ENCODE peak calls at places on chromosomes 13 and 19, in seven cellular contexts. One of them, this sample, is unnamed.

GRCh38 chr13:72808917-72809500 is 27.1 kb downstream of the PIBF1 start:
- DNase-seq in M059J: peak
- DNase-seq in PC-3: peak
- DNase-seq in C1 segment of cervical spinal cord: no peak
- DNase-seq in BJ: no peak
- DNase-seq in activated gamma-delta T cell treated with anti-CD3 and anti-CD28 coated beads, Interleukin-2, amount 50 U/mL, for 16 hours: no peak
- DNase-seq in COR-L47: peak
- DNase-seq in this sample: peak

GRCh38 chr19:55437410-55437809 is 5.7 kb downstream of the SHISA7 start:
- DNase-seq in C1 segment of cervical spinal cord: no peak
- DNase-seq in M059J: peak
- DNase-seq in BJ: no peak
- DNase-seq in activated gamma-delta T cell treated with anti-CD3 and anti-CD28 coated beads, Interleukin-2, amount 50 U/mL, for 16 hours: no peak
- DNase-seq in PC-3: peak
- DNase-seq in COR-L47: no peak
- DNase-seq in this sample: peak

GRCh38 chr19:3108775-3109174 is 14.6 kb downstream of the GNA11 start:
- DNase-seq in BJ: no peak
- DNase-seq in C1 segment of cervical spinal cord: no peak
- DNase-seq in PC-3: peak
- DNase-seq in activated gamma-delta T cell treated with anti-CD3 and anti-CD28 coated beads, Interleukin-2, amount 50 U/mL, for 16 hours: peak
- DNase-seq in M059J: peak
- DNase-seq in COR-L47: peak
- DNase-seq in this sample: peak

GRCh38 chr13:85314686-85315085 is 484.5 kb downstream of the SLITRK6 start:
- DNase-seq in BJ: no peak
- DNase-seq in activated gamma-delta T cell treated with anti-CD3 and anti-CD28 coated beads, Interleukin-2, amount 50 U/mL, for 16 hours: no peak
- DNase-seq in C1 segment of cervical spinal cord: no peak
- DNase-seq in M059J: peak
- DNase-seq in COR-L47: no peak
- DNase-seq in PC-3: no peak
- DNase-seq in this sample: no peak

GRCh38 chr13:51034906-51035305 is 76.2 kb downstream of the C13orf42 start:
- DNase-seq in C1 segment of cervical spinal cord: no peak
- DNase-seq in M059J: peak
- DNase-seq in PC-3: peak
- DNase-seq in activated gamma-delta T cell treated with anti-CD3 and anti-CD28 coated beads, Interleukin-2, amount 50 U/mL, for 16 hours: no peak
- DNase-seq in COR-L47: no peak
- DNase-seq in BJ: no peak
- DNase-seq in this sample: peak

GRCh38 chr19:43731854-43732253 is 16.0 kb downstream of the IRGC start:
- DNase-seq in C1 segment of cervical spinal cord: no peak
- DNase-seq in M059J: no peak
- DNase-seq in PC-3: no peak
- DNase-seq in BJ: no peak
- DNase-seq in COR-L47: no peak
- DNase-seq in activated gamma-delta T cell treated with anti-CD3 and anti-CD28 coated beads, Interleukin-2, amount 50 U/mL, for 16 hours: no peak
- DNase-seq in this sample: no peak

GRCh38 chr13:92535222-92536006 is 691.2 kb upstream of the GPC6 start:
- DNase-seq in COR-L47: no peak
- DNase-seq in C1 segment of cervical spinal cord: no peak
- DNase-seq in PC-3: no peak
- DNase-seq in BJ: no peak
- DNase-seq in M059J: no peak
- DNase-seq in activated gamma-delta T cell treated with anti-CD3 and anti-CD28 coated beads, Interleukin-2, amount 50 U/mL, for 16 hours: no peak
- DNase-seq in this sample: no peak

GRCh38 chr13:114129649-114130062 is 2.8 kb downstream of the RASA3 start:
- DNase-seq in C1 segment of cervical spinal cord: no peak
- DNase-seq in BJ: no peak
- DNase-seq in PC-3: no peak
- DNase-seq in COR-L47: no peak
- DNase-seq in M059J: no peak
- DNase-seq in activated gamma-delta T cell treated with anti-CD3 and anti-CD28 coated beads, Interleukin-2, amount 50 U/mL, for 16 hours: no peak
- DNase-seq in this sample: no peak

GRCh38 chr19:2733930-2734588 is 5.8 kb downstream of the SLC39A3 start:
- DNase-seq in C1 segment of cervical spinal cord: no peak
- DNase-seq in BJ: no peak
- DNase-seq in activated gamma-delta T cell treated with anti-CD3 and anti-CD28 coated beads, Interleukin-2, amount 50 U/mL, for 16 hours: no peak
- DNase-seq in M059J: no peak
- DNase-seq in COR-L47: no peak
- DNase-seq in PC-3: no peak
- DNase-seq in this sample: no peak

GRCh38 chr13:26601669-26602068 is 44.2 kb downstream of the WASF3 start:
- DNase-seq in C1 segment of cervical spinal cord: no peak
- DNase-seq in COR-L47: peak
- DNase-seq in activated gamma-delta T cell treated with anti-CD3 and anti-CD28 coated beads, Interleukin-2, amount 50 U/mL, for 16 hours: no peak
- DNase-seq in M059J: peak
- DNase-seq in PC-3: peak
- DNase-seq in BJ: no peak
- DNase-seq in this sample: no peak

GRCh38 chr13:35716644-35717170 is 240.2 kb upstream of the MAB21L1 start:
- DNase-seq in activated gamma-delta T cell treated with anti-CD3 and anti-CD28 coated beads, Interleukin-2, amount 50 U/mL, for 16 hours: no peak
- DNase-seq in BJ: no peak
- DNase-seq in C1 segment of cervical spinal cord: no peak
- DNase-seq in COR-L47: no peak
- DNase-seq in M059J: no peak
- DNase-seq in PC-3: no peak
- DNase-seq in this sample: no peak

GRCh38 chr19:48444933-48445194 is 919 bp upstream of the GRWD1 start:
- DNase-seq in COR-L47: no peak
- DNase-seq in BJ: no peak
- DNase-seq in activated gamma-delta T cell treated with anti-CD3 and anti-CD28 coated beads, Interleukin-2, amount 50 U/mL, for 16 hours: no peak
- DNase-seq in PC-3: no peak
- DNase-seq in C1 segment of cervical spinal cord: no peak
- DNase-seq in M059J: peak
- DNase-seq in this sample: no peak

GRCh38 chr13:107847406-107847805 is 367.9 kb downstream of the LIG4 start:
- DNase-seq in M059J: no peak
- DNase-seq in BJ: no peak
- DNase-seq in PC-3: no peak
- DNase-seq in activated gamma-delta T cell treated with anti-CD3 and anti-CD28 coated beads, Interleukin-2, amount 50 U/mL, for 16 hours: no peak
- DNase-seq in COR-L47: no peak
- DNase-seq in C1 segment of cervical spinal cord: no peak
- DNase-seq in this sample: peak

GRCh38 chr13:22735381-22735995 is 445.3 kb upstream of the SGCG start:
- DNase-seq in M059J: no peak
- DNase-seq in PC-3: no peak
- DNase-seq in BJ: no peak
- DNase-seq in C1 segment of cervical spinal cord: no peak
- DNase-seq in activated gamma-delta T cell treated with anti-CD3 and anti-CD28 coated beads, Interleukin-2, amount 50 U/mL, for 16 hours: no peak
- DNase-seq in COR-L47: no peak
- DNase-seq in this sample: no peak

GRCh38 chr13:95354680-95355487 is 53.6 kb upstream of the ABCC4 start:
- DNase-seq in COR-L47: no peak
- DNase-seq in C1 segment of cervical spinal cord: no peak
- DNase-seq in PC-3: no peak
- DNase-seq in activated gamma-delta T cell treated with anti-CD3 and anti-CD28 coated beads, Interleukin-2, amount 50 U/mL, for 16 hours: no peak
- DNase-seq in M059J: no peak
- DNase-seq in BJ: no peak
- DNase-seq in this sample: no peak

GRCh38 chr19:29690842-29691241 is 24.2 kb downstream of the C19orf12 start:
- DNase-seq in COR-L47: no peak
- DNase-seq in PC-3: peak
- DNase-seq in BJ: no peak
- DNase-seq in activated gamma-delta T cell treated with anti-CD3 and anti-CD28 coated beads, Interleukin-2, amount 50 U/mL, for 16 hours: peak
- DNase-seq in C1 segment of cervical spinal cord: no peak
- DNase-seq in M059J: peak
- DNase-seq in this sample: peak

GRCh38 chr13:110559429-110559943 is 2.0 kb downstream of the RAB20 start:
- DNase-seq in activated gamma-delta T cell treated with anti-CD3 and anti-CD28 coated beads, Interleukin-2, amount 50 U/mL, for 16 hours: no peak
- DNase-seq in PC-3: peak
- DNase-seq in M059J: no peak
- DNase-seq in BJ: no peak
- DNase-seq in C1 segment of cervical spinal cord: no peak
- DNase-seq in COR-L47: no peak
- DNase-seq in this sample: no peak

GRCh38 chr19:55179570-55180484 is at the start of gene SYT5:
- DNase-seq in COR-L47: no peak
- DNase-seq in PC-3: peak
- DNase-seq in activated gamma-delta T cell treated with anti-CD3 and anti-CD28 coated beads, Interleukin-2, amount 50 U/mL, for 16 hours: peak
- DNase-seq in BJ: no peak
- DNase-seq in M059J: peak
- DNase-seq in C1 segment of cervical spinal cord: no peak
- DNase-seq in this sample: peak

This sample was measured in NCI-H1417.